ENCODE peak calls at places on chromosome 17, in nine cellular contexts. One of them, this sample, is unnamed.

GRCh38 chr17:38558751-38559024 is 47.1 kb downstream of the SRCIN1 start:
- DNase-seq in glutamatergic neuron: no peak
- DNase-seq in kidney: no peak
- DNase-seq in transverse colon: no peak
- DNase-seq in K562: no peak
- DNase-seq in body of pancreas: no peak
- DNase-seq in mammary epithelial cell: no peak
- DNase-seq in foreskin keratinocyte: no peak
- DNase-seq in colonic mucosa: no peak
- DNase-seq in this sample: no peak

GRCh38 chr17:56173026-56173425 is 19.8 kb downstream of the ANKFN1 start:
- DNase-seq in glutamatergic neuron: no peak
- DNase-seq in colonic mucosa: no peak
- DNase-seq in body of pancreas: no peak
- DNase-seq in transverse colon: no peak
- DNase-seq in kidney: no peak
- DNase-seq in K562: no peak
- DNase-seq in foreskin keratinocyte: no peak
- DNase-seq in mammary epithelial cell: no peak
- DNase-seq in this sample: no peak

GRCh38 chr17:54085934-54086333 is 263.2 kb downstream of the KIF2B start:
- DNase-seq in K562: no peak
- DNase-seq in body of pancreas: no peak
- DNase-seq in glutamatergic neuron: no peak
- DNase-seq in mammary epithelial cell: peak; percentile 4
- DNase-seq in foreskin keratinocyte: peak; percentile 12
- DNase-seq in colonic mucosa: no peak
- DNase-seq in kidney: no peak
- DNase-seq in transverse colon: no peak
- DNase-seq in this sample: no peak

GRCh38 chr17:31275126-31275525 is 21.9 kb downstream of the OMG start:
- DNase-seq in transverse colon: no peak
- DNase-seq in body of pancreas: no peak
- DNase-seq in mammary epithelial cell: no peak
- DNase-seq in kidney: no peak
- DNase-seq in colonic mucosa: no peak
- DNase-seq in K562: no peak
- DNase-seq in foreskin keratinocyte: no peak
- DNase-seq in glutamatergic neuron: no peak
- DNase-seq in this sample: no peak

GRCh38 chr17:34314279-34314678 is 5.0 kb upstream of the CCL8 start:
- DNase-seq in transverse colon: no peak
- DNase-seq in colonic mucosa: peak; percentile 26
- DNase-seq in body of pancreas: peak; percentile 40
- DNase-seq in foreskin keratinocyte: no peak
- DNase-seq in mammary epithelial cell: no peak
- DNase-seq in glutamatergic neuron: no peak
- DNase-seq in kidney: no peak
- DNase-seq in K562: no peak
- DNase-seq in this sample: no peak

GRCh38 chr17:35801583-35802224 is 6.3 kb upstream of the MMP28 start:
- DNase-seq in K562: peak; percentile 34
- DNase-seq in transverse colon: peak; percentile 81
- DNase-seq in body of pancreas: peak; percentile 46
- DNase-seq in kidney: peak; percentile 82
- DNase-seq in colonic mucosa: peak; percentile 81
- DNase-seq in glutamatergic neuron: peak; percentile 24
- DNase-seq in foreskin keratinocyte: no peak
- DNase-seq in mammary epithelial cell: no peak
- DNase-seq in this sample: no peak

GRCh38 chr17:42456223-42457106 is 2.2 kb upstream of the ATP6V0A1 start:
- DNase-seq in glutamatergic neuron: no peak
- DNase-seq in kidney: no peak
- DNase-seq in colonic mucosa: no peak
- DNase-seq in mammary epithelial cell: peak; percentile 68
- DNase-seq in transverse colon: no peak
- DNase-seq in K562: peak; percentile 77
- DNase-seq in foreskin keratinocyte: peak; percentile 54
- DNase-seq in body of pancreas: no peak
- DNase-seq in this sample: peak; percentile 23

GRCh38 chr17:50935201-50936124 is 69.3 kb upstream of the TOB1 start:
- DNase-seq in kidney: peak; percentile 87
- DNase-seq in glutamatergic neuron: peak; percentile 74
- DNase-seq in mammary epithelial cell: peak; percentile 95
- DNase-seq in colonic mucosa: no peak
- DNase-seq in body of pancreas: peak; percentile 98
- DNase-seq in K562: no peak
- DNase-seq in foreskin keratinocyte: no peak
- DNase-seq in transverse colon: peak; percentile 59
- DNase-seq in this sample: peak; percentile 74

GRCh38 chr17:40065771-40066510 is 3.2 kb downstream of the THRA start:
- DNase-seq in foreskin keratinocyte: no peak
- DNase-seq in glutamatergic neuron: no peak
- DNase-seq in transverse colon: no peak
- DNase-seq in K562: no peak
- DNase-seq in colonic mucosa: no peak
- DNase-seq in kidney: no peak
- DNase-seq in mammary epithelial cell: no peak
- DNase-seq in body of pancreas: no peak
- DNase-seq in this sample: peak; percentile 65

DNA sequence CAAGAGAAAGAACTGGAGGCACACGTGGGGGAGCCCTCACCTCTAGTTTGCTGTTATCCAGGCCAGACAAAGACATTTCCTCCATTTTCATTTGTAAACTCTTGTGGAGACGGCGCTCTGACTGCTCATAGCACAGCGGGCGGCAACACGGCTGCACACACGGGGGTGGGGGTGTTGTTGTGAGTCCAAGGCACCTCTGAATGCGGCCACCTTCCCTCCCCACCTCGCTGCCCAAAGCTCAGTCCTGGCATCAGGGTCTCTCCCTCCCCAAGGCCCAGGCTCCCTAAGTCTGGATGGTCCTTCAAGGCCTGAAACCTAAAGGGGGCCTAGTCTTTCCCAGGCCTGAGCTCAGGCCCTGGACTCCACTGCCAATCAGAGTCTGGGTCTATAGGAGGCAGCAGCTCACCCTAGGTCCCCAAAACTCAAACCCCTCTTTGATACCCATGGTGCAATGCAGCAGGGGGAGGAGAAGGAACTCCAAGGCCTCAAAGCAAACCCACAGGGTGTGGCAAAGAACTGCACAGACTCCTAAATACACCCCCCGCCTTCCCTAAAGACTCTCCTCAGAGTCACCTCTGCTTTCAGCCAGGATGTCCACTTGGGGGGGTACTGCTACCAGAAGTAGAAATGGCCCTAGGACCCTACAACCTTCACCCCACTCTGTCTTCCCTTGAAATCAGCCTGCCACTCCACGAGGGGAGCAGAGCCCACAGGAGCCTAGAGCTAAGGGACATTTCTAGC is 1.5 kb downstream of the ATXN7L3 start:
- DNase-seq in mammary epithelial cell: peak; percentile 63
- DNase-seq in transverse colon: peak; percentile 49
- DNase-seq in K562: peak; percentile 89
- DNase-seq in foreskin keratinocyte: peak; percentile 62
- DNase-seq in colonic mucosa: peak; percentile 60
- DNase-seq in kidney: peak; percentile 77
- DNase-seq in body of pancreas: peak; percentile 46
- DNase-seq in glutamatergic neuron: no peak
- DNase-seq in this sample: peak; percentile 56
- TF ChIP-seq CTCF in mammary epithelial cell: no peak
- TF ChIP-seq CTCF in transverse colon: no peak
- TF ChIP-seq CTCF in K562: peak; percentile 60
- TF ChIP-seq CTCF in foreskin keratinocyte: peak; percentile 56
- TF ChIP-seq CTCF in colonic mucosa: no peak
- TF ChIP-seq CTCF in kidney: peak; percentile 19
- TF ChIP-seq CTCF in body of pancreas: no peak
- TF ChIP-seq CTCF in glutamatergic neuron: no peak
- TF ChIP-seq CTCF in this sample: no peak

GRCh38 chr17:17692353-17693252 is 11.3 kb downstream of the RAI1 start:
- DNase-seq in transverse colon: no peak
- DNase-seq in K562: no peak
- DNase-seq in mammary epithelial cell: no peak
- DNase-seq in body of pancreas: no peak
- DNase-seq in kidney: no peak
- DNase-seq in foreskin keratinocyte: no peak
- DNase-seq in colonic mucosa: no peak
- DNase-seq in glutamatergic neuron: no peak
- DNase-seq in this sample: no peak
- TF ChIP-seq CTCF in transverse colon: no peak
- TF ChIP-seq CTCF in K562: no peak
- TF ChIP-seq CTCF in mammary epithelial cell: no peak
- TF ChIP-seq CTCF in body of pancreas: no peak
- TF ChIP-seq CTCF in kidney: no peak
- TF ChIP-seq CTCF in foreskin keratinocyte: no peak
- TF ChIP-seq CTCF in colonic mucosa: no peak
- TF ChIP-seq CTCF in glutamatergic neuron: no peak
- TF ChIP-seq CTCF in this sample: no peak

DNA sequence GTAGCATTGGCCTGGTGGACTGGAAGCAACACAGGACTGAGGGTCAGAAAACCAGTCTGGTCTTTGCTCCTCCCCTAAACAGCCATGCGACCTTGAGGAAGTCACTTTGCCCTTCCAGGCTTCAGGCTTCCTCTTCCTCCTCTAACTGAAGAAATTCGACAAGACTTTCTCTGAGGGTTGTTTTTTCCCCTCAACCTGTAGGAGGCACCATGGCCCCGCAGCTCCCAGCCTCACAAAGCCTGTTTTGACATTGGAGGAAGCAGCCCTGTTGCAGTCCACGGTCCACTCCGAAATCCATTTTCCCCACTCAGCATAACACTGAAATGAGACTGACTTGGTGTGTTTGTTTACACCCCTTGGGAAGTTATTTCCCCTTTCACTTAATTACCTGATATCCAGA is 41.2 kb upstream of the PIRT start:
- DNase-seq in transverse colon: peak; percentile 59
- DNase-seq in foreskin keratinocyte: no peak
- DNase-seq in colonic mucosa: peak; percentile 45
- DNase-seq in mammary epithelial cell: no peak
- DNase-seq in kidney: no peak
- DNase-seq in K562: peak; percentile 7
- DNase-seq in glutamatergic neuron: peak; percentile 76
- DNase-seq in body of pancreas: peak; percentile 8
- DNase-seq in this sample: peak; percentile 4
- TF ChIP-seq CTCF in transverse colon: peak; percentile 20
- TF ChIP-seq CTCF in foreskin keratinocyte: peak; percentile 47
- TF ChIP-seq CTCF in colonic mucosa: peak; percentile 34
- TF ChIP-seq CTCF in mammary epithelial cell: no peak
- TF ChIP-seq CTCF in kidney: peak; percentile 49
- TF ChIP-seq CTCF in K562: peak; percentile 49
- TF ChIP-seq CTCF in glutamatergic neuron: peak; percentile 59
- TF ChIP-seq CTCF in body of pancreas: no peak
- TF ChIP-seq CTCF in this sample: no peak

DNA sequence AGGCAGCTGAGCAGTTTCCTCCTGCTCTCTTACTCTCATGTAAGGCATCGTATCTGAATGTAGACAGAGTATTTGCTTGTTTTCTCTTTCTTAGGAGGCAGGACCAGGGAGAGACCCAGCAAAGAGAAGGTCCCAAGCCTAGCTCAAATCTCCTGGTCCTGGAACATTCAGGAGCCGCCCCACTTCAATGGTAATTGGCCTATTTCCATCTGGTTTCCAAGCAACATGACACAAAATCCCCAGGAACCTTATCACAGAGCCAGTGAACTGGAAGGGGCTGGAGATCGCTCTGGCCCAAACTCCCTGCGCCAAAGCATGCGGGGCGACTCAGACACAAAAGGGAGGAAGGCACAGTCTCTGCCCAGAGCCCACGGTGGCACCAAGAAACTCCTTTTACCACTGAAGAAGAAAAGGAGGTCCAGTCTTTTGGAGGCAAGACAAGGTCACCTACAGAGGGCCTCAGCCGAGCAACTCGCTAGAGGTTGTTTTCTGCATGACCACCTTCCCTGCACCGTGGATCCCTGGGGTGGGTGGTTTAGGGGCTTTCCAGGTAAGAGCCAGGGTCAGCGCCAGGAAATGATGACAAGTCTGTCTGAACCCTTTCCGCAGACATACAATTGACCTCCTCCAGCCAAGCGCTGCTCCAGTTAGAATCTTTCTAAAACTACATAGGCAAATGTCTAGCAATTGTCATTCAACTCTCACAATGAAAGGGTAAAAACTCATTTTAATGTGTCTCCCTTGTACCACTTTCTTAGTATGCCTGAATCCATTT is 394.7 kb downstream of the SOX9 start:
- DNase-seq in mammary epithelial cell: no peak
- DNase-seq in foreskin keratinocyte: no peak
- DNase-seq in glutamatergic neuron: no peak
- DNase-seq in body of pancreas: peak; percentile 75
- DNase-seq in K562: no peak
- DNase-seq in colonic mucosa: no peak
- DNase-seq in kidney: no peak
- DNase-seq in transverse colon: no peak
- DNase-seq in this sample: no peak
- TF ChIP-seq CTCF in mammary epithelial cell: no peak
- TF ChIP-seq CTCF in foreskin keratinocyte: no peak
- TF ChIP-seq CTCF in glutamatergic neuron: no peak
- TF ChIP-seq CTCF in body of pancreas: no peak
- TF ChIP-seq CTCF in K562: no peak
- TF ChIP-seq CTCF in colonic mucosa: no peak
- TF ChIP-seq CTCF in kidney: no peak
- TF ChIP-seq CTCF in transverse colon: no peak
- TF ChIP-seq CTCF in this sample: no peak

This sample was measured in Calu3.